ENCODE peak calls at places on chromosomes 3 and 15, in four cellular contexts. One of them, this sample, is unnamed.
A peak's percentile ranks its signal among the peaks of the same experiment; 100 is the strongest.

GRCh38 chr3:105233056-105233455 is 133.7 kb upstream of the ALCAM start:
- DNase-seq in fibroblast of the conjunctiva: no peak
- DNase-seq in stimulated activated CD4-positive, alpha-beta T cell treated with anti-CD3 and anti-CD28 coated beads, TNF-alpha, amount 100 ng/mL, for 1 hour: no peak
- DNase-seq in activated gamma-delta T cell treated with Interleukin-2 at 50 U/mL for 16 hours: no peak
- DNase-seq in this sample: no peak

GRCh38 chr3:73766599-73767378 is 142.0 kb upstream of the PDZRN3 start:
- DNase-seq in fibroblast of the conjunctiva: peak; percentile 92
- DNase-seq in stimulated activated CD4-positive, alpha-beta T cell treated with anti-CD3 and anti-CD28 coated beads, TNF-alpha, amount 100 ng/mL, for 1 hour: no peak
- DNase-seq in activated gamma-delta T cell treated with Interleukin-2 at 50 U/mL for 16 hours: no peak
- DNase-seq in this sample: no peak

GRCh38 chr3:87035339-87035738 is 44.4 kb upstream of the VGLL3 start:
- DNase-seq in fibroblast of the conjunctiva: no peak
- DNase-seq in stimulated activated CD4-positive, alpha-beta T cell treated with anti-CD3 and anti-CD28 coated beads, TNF-alpha, amount 100 ng/mL, for 1 hour: no peak
- DNase-seq in activated gamma-delta T cell treated with Interleukin-2 at 50 U/mL for 16 hours: no peak
- DNase-seq in this sample: no peak

GRCh38 chr3:123104550-123104949 is 37.7 kb downstream of the PDIA5 start:
- DNase-seq in fibroblast of the conjunctiva: peak; percentile 59
- DNase-seq in stimulated activated CD4-positive, alpha-beta T cell treated with anti-CD3 and anti-CD28 coated beads, TNF-alpha, amount 100 ng/mL, for 1 hour: no peak
- DNase-seq in activated gamma-delta T cell treated with Interleukin-2 at 50 U/mL for 16 hours: no peak
- DNase-seq in this sample: no peak

GRCh38 chr15:96354731-96355560 is 24.4 kb downstream of the NR2F2 start:
- DNase-seq in fibroblast of the conjunctiva: peak; percentile 86
- DNase-seq in stimulated activated CD4-positive, alpha-beta T cell treated with anti-CD3 and anti-CD28 coated beads, TNF-alpha, amount 100 ng/mL, for 1 hour: no peak
- DNase-seq in activated gamma-delta T cell treated with Interleukin-2 at 50 U/mL for 16 hours: no peak
- DNase-seq in this sample: no peak

GRCh38 chr15:66832679-66833078 is 130.6 kb downstream of the SMAD6 start:
- DNase-seq in fibroblast of the conjunctiva: peak; percentile 79
- DNase-seq in stimulated activated CD4-positive, alpha-beta T cell treated with anti-CD3 and anti-CD28 coated beads, TNF-alpha, amount 100 ng/mL, for 1 hour: no peak
- DNase-seq in activated gamma-delta T cell treated with Interleukin-2 at 50 U/mL for 16 hours: no peak
- DNase-seq in this sample: no peak

GRCh38 chr3:22734207-22734606 is 468.9 kb upstream of the UBE2E2 start:
- DNase-seq in fibroblast of the conjunctiva: no peak
- DNase-seq in stimulated activated CD4-positive, alpha-beta T cell treated with anti-CD3 and anti-CD28 coated beads, TNF-alpha, amount 100 ng/mL, for 1 hour: no peak
- DNase-seq in activated gamma-delta T cell treated with Interleukin-2 at 50 U/mL for 16 hours: no peak
- DNase-seq in this sample: no peak

GRCh38 chr15:70788114-70789049 is 25.0 kb upstream of the UACA start:
- DNase-seq in fibroblast of the conjunctiva: no peak
- DNase-seq in stimulated activated CD4-positive, alpha-beta T cell treated with anti-CD3 and anti-CD28 coated beads, TNF-alpha, amount 100 ng/mL, for 1 hour: no peak
- DNase-seq in activated gamma-delta T cell treated with Interleukin-2 at 50 U/mL for 16 hours: no peak
- DNase-seq in this sample: no peak

GRCh38 chr3:121730940-121731687 is 18.4 kb downstream of the GOLGB1 start:
- DNase-seq in fibroblast of the conjunctiva: no peak
- DNase-seq in stimulated activated CD4-positive, alpha-beta T cell treated with anti-CD3 and anti-CD28 coated beads, TNF-alpha, amount 100 ng/mL, for 1 hour: no peak
- DNase-seq in activated gamma-delta T cell treated with Interleukin-2 at 50 U/mL for 16 hours: no peak
- DNase-seq in this sample: no peak

GRCh38 chr3:56415672-56416071 is 52.6 kb downstream of the ERC2 start:
- DNase-seq in fibroblast of the conjunctiva: no peak
- DNase-seq in stimulated activated CD4-positive, alpha-beta T cell treated with anti-CD3 and anti-CD28 coated beads, TNF-alpha, amount 100 ng/mL, for 1 hour: no peak
- DNase-seq in activated gamma-delta T cell treated with Interleukin-2 at 50 U/mL for 16 hours: no peak
- DNase-seq in this sample: no peak

GRCh38 chr15:92079047-92079446 is 225.5 kb downstream of the SLCO3A1 start:
- DNase-seq in fibroblast of the conjunctiva: no peak
- DNase-seq in stimulated activated CD4-positive, alpha-beta T cell treated with anti-CD3 and anti-CD28 coated beads, TNF-alpha, amount 100 ng/mL, for 1 hour: no peak
- DNase-seq in activated gamma-delta T cell treated with Interleukin-2 at 50 U/mL for 16 hours: no peak
- DNase-seq in this sample: no peak

This sample was measured in NK-92 treated with Interleukin-12 subunit alpha and Interleukin-12 subunit beta, amount 100 ng/mL, for 24 hours.